ENCODE peak calls at places on chromosome 10, in six cellular contexts. U is A549, X is K562, Y is suprapubic skin, D is transverse colon, A is stomach. F is an unnamed sample.

GRCh38 chr10:77756319-77757232 is 119.0 kb upstream of the KCNMA1 start:
- DNase-seq in U (peak; percentile 68), X (peak; percentile 73), Y (no peak), D (peak; percentile 24), A (no peak), F (no peak)

GRCh38 chr10:79981673-79982485 is 33.0 kb upstream of the SFTPD start:
- DNase-seq in U (peak; percentile 69), X (no peak), Y (no peak), D (peak; percentile 52), A (peak; percentile 72), F (peak; percentile 92)

GRCh38 chr10:132036887-132037675 is 28.7 kb upstream of the JAKMIP3 start:
- DNase-seq in U (no peak), X (no peak), Y (no peak), D (no peak), A (no peak), F (no peak)

GRCh38 chr10:127472976-127473375 is 76.1 kb upstream of the NPS start:
- DNase-seq in U (no peak), X (no peak), Y (no peak), D (no peak), A (no peak), F (no peak)

GRCh38 chr10:64271508-64271907 is 750.3 kb downstream of the REEP3 start:
- DNase-seq in U (no peak), X (no peak), Y (no peak), D (no peak), A (no peak), F (no peak)

GRCh38 chr10:124745678-124746077 is 1.5 kb upstream of the FAM53B start:
- DNase-seq in U (peak; percentile 67), X (peak; percentile 18), Y (no peak), D (no peak), A (no peak), F (no peak)

GRCh38 chr10:69656719-69657269 is 26.7 kb downstream of the FAM241B start:
- DNase-seq in U (no peak), X (no peak), Y (no peak), D (no peak), A (no peak), F (no peak)

GRCh38 chr10:96863922-96864543 is 31.9 kb downstream of the LCOR start:
- DNase-seq in U (peak; percentile 74), X (peak; percentile 22), Y (no peak), D (no peak), A (no peak), F (no peak)

GRCh38 chr10:52443419-52444388 is 129.6 kb downstream of the DKK1 start:
- DNase-seq in U (peak; percentile 91), X (no peak), Y (no peak), D (no peak), A (no peak), F (no peak)

GRCh38 chr10:110209926-110210662 is 2.7 kb downstream of the MXI1 start:
- DNase-seq in U (peak; percentile 26), X (peak; percentile 44), Y (no peak), D (peak; percentile 64), A (peak; percentile 71), F (no peak)

GRCh38 chr10:6583447-6583846 is 3.4 kb upstream of the PRKCQ start:
- DNase-seq in U (no peak), X (peak; percentile 46), Y (no peak), D (no peak), A (no peak), F (no peak)

GRCh38 chr10:73588656-73589055 is 2.5 kb downstream of the USP54 start:
- DNase-seq in U (no peak), X (no peak), Y (no peak), D (no peak), A (no peak), F (no peak)

GRCh38 chr10:76324283-76324682 is 892.9 kb downstream of the LRMDA start:
- DNase-seq in U (no peak), X (no peak), Y (peak; percentile 79), D (peak; percentile 69), A (peak; percentile 37), F (peak; percentile 58)

GRCh38 chr10:50417906-50418697 is 166.8 kb upstream of the ASAH2 start:
- DNase-seq in U (peak; percentile 92), X (peak; percentile 89), Y (peak; percentile 88), D (peak; percentile 63), A (peak; percentile 62), F (peak; percentile 94)

GRCh38 chr10:3747248-3747960 is 37.6 kb downstream of the KLF6 start:
- DNase-seq in U (no peak), X (no peak), Y (no peak), D (no peak), A (no peak), F (peak; percentile 46)

GRCh38 chr10:113532724-113533123 is 20.1 kb upstream of the HABP2 start:
- DNase-seq in U (no peak), X (no peak), Y (peak; percentile 57), D (no peak), A (no peak), F (no peak)

GRCh38 chr10:72847681-72848080 is 45.9 kb upstream of the OIT3 start:
- DNase-seq in U (no peak), X (no peak), Y (no peak), D (no peak), A (no peak), F (no peak)

GRCh38 chr10:133042061-133042460 is 45.7 kb upstream of the ADGRA1 start:
- DNase-seq in U (no peak), X (no peak), Y (no peak), D (no peak), A (no peak), F (peak; percentile 65)

GRCh38 chr10:102185272-102185671 is 33.1 kb downstream of the NOLC1 start:
- DNase-seq in U (no peak), X (no peak), Y (no peak), D (no peak), A (no peak), F (no peak)

GRCh38 chr10:118908487-118909280 is 120.8 kb upstream of the NANOS1 start:
- DNase-seq in U (no peak), X (no peak), Y (no peak), D (peak; percentile 56), A (no peak), F (no peak)

GRCh38 chr10:72156223-72156622 is 59.6 kb upstream of the ANAPC16 start:
- DNase-seq in U (no peak), X (no peak), Y (no peak), D (no peak), A (no peak), F (no peak)

GRCh38 chr10:112958275-112958995 is 8.4 kb downstream of the TCF7L2 start:
- DNase-seq in U (peak; percentile 60), X (no peak), Y (no peak), D (no peak), A (no peak), F (no peak)

GRCh38 chr10:46020871-46021553 is 9.4 kb downstream of the NCOA4 start:
- DNase-seq in U (no peak), X (no peak), Y (no peak), D (no peak), A (no peak), F (no peak)

GRCh38 chr10:76082956-76083355 is 651.5 kb downstream of the LRMDA start:
- DNase-seq in U (peak; percentile 52), X (no peak), Y (no peak), D (peak; percentile 8), A (no peak), F (no peak)

GRCh38 chr10:12214763-12215218 is 18.8 kb downstream of the CDC123 start:
- DNase-seq in U (peak; percentile 50), X (peak; percentile 39), Y (no peak), D (peak; percentile 19), A (no peak), F (no peak)

GRCh38 chr10:9158675-9159074 is 1104.2 kb downstream of the GATA3 start:
- DNase-seq in U (no peak), X (no peak), Y (no peak), D (no peak), A (no peak), F (no peak)

GRCh38 chr10:43077421-43078171 is 727 bp downstream of the RET start:
- DNase-seq in U (peak; percentile 22), X (no peak), Y (no peak), D (no peak), A (no peak), F (peak; percentile 84)
- H3K4me3 ChIP-seq in U (peak overlapping the region; percentile 48), X (no peak overlapping the region), Y (peak overlapping the region; percentile 55), D (peak overlapping the region; percentile 44), A (peak overlapping the region; percentile 50), F (peak overlapping the region; percentile 55)

GRCh38 chr10:26938578-26938977 is 77.8 kb upstream of the ABI1 start:
- DNase-seq in U (no peak), X (no peak), Y (no peak), D (no peak), A (no peak), F (no peak)
- TF ChIP-seq POLR2A in U (no peak), X (no peak), Y (no peak), D (no peak), A (no peak), F (no peak)

GRCh38 chr10:26296351-26296750 is 79.8 kb downstream of the GAD2 start:
- DNase-seq in U (peak; percentile 2), X (no peak), Y (no peak), D (no peak), A (no peak), F (no peak)

GRCh38 chr10:26290236-26290635 is 73.7 kb downstream of the GAD2 start:
- DNase-seq in U (no peak), X (no peak), Y (no peak), D (no peak), A (no peak), F (no peak)

DNA sequence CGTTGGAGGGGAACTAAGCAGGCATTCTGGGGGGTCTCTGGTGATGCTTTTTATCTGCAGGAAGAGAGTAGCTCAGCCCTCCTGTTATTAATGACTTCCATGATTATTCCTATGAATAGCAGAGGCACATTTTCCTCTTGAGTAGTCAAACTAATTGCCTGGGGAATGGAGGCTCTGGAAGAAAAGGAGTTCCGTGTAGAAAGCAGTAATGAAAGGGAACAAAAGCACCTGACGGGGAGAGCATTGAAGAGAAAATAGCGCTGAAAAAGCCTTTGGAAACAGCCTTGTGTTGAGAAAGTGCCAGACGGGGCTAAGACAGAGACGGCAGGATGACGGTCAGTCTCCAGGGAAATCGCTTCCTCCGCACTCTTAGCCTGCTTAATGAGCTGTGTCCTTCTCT is 75.5 kb downstream of the GAD2 start:
- DNase-seq in U (no peak), X (no peak), Y (no peak), D (no peak), A (no peak), F (no peak)
- TF ChIP-seq EP300 in U (no peak), X (no peak), Y (no peak), D (no peak), A (no peak), F (no peak)

GRCh38 chr10:98445200-98445812 is 1.4 kb downstream of the HPS1 start:
- DNase-seq in U (no peak), X (no peak), Y (no peak), D (no peak), A (no peak), F (no peak)
- H3K4me3 ChIP-seq in U (no peak overlapping the region), X (peak overlapping the region; percentile 85), Y (peak overlapping the region; percentile 82), D (peak overlapping the region; percentile 92), A (no peak overlapping the region), F (no peak overlapping the region)